ENCODE peak calls at places on chromosomes 3 and 15, in ten cellular contexts. One of them, this sample, is unnamed.

GRCh38 chr3:37986479-37987314 is 3.9 kb upstream of the VILL start:
- DNase-seq in A673: no peak
- DNase-seq in psoas muscle: no peak
- DNase-seq in endodermal cell: peak; percentile 86
- DNase-seq in sigmoid colon: peak; percentile 46
- DNase-seq in PC-3: peak; percentile 86
- DNase-seq in transverse colon: peak; percentile 93
- DNase-seq in fibroblast of lung: no peak
- DNase-seq in prostate gland: peak; percentile 91
- DNase-seq in spleen: peak; percentile 61
- DNase-seq in this sample: no peak

GRCh38 chr3:177211503-177212277 is 14.4 kb upstream of the TBL1XR1 start:
- DNase-seq in spleen: no peak
- DNase-seq in psoas muscle: no peak
- DNase-seq in fibroblast of lung: no peak
- DNase-seq in sigmoid colon: no peak
- DNase-seq in transverse colon: peak; percentile 88
- DNase-seq in PC-3: peak; percentile 48
- DNase-seq in A673: peak; percentile 88
- DNase-seq in prostate gland: peak; percentile 83
- DNase-seq in endodermal cell: no peak
- DNase-seq in this sample: no peak

GRCh38 chr3:101414121-101414520 is 93.7 kb upstream of the IMPG2 start:
- DNase-seq in transverse colon: no peak
- DNase-seq in A673: no peak
- DNase-seq in spleen: no peak
- DNase-seq in fibroblast of lung: no peak
- DNase-seq in PC-3: no peak
- DNase-seq in psoas muscle: no peak
- DNase-seq in endodermal cell: no peak
- DNase-seq in prostate gland: no peak
- DNase-seq in sigmoid colon: no peak
- DNase-seq in this sample: peak; percentile 2

GRCh38 chr3:12560505-12561188 is 3.8 kb downstream of the MKRN2 start:
- DNase-seq in sigmoid colon: no peak
- DNase-seq in psoas muscle: no peak
- DNase-seq in endodermal cell: no peak
- DNase-seq in transverse colon: no peak
- DNase-seq in prostate gland: no peak
- DNase-seq in A673: no peak
- DNase-seq in PC-3: no peak
- DNase-seq in fibroblast of lung: no peak
- DNase-seq in spleen: no peak
- DNase-seq in this sample: no peak

GRCh38 chr15:28933710-28934445 is 48.1 kb downstream of the APBA2 start:
- DNase-seq in fibroblast of lung: peak; percentile 37
- DNase-seq in PC-3: no peak
- DNase-seq in A673: no peak
- DNase-seq in sigmoid colon: peak; percentile 45
- DNase-seq in endodermal cell: no peak
- DNase-seq in prostate gland: no peak
- DNase-seq in spleen: peak; percentile 67
- DNase-seq in psoas muscle: no peak
- DNase-seq in transverse colon: no peak
- DNase-seq in this sample: no peak

GRCh38 chr3:32630266-32630665 is 54.7 kb upstream of the CNOT10 start:
- DNase-seq in endodermal cell: no peak
- DNase-seq in fibroblast of lung: no peak
- DNase-seq in transverse colon: no peak
- DNase-seq in sigmoid colon: no peak
- DNase-seq in A673: no peak
- DNase-seq in spleen: no peak
- DNase-seq in PC-3: peak; percentile 82
- DNase-seq in prostate gland: no peak
- DNase-seq in psoas muscle: no peak
- DNase-seq in this sample: no peak

GRCh38 chr3:68988740-68989139 is 24.7 kb downstream of the EOGT start:
- DNase-seq in PC-3: no peak
- DNase-seq in fibroblast of lung: peak; percentile 69
- DNase-seq in transverse colon: no peak
- DNase-seq in spleen: no peak
- DNase-seq in sigmoid colon: no peak
- DNase-seq in A673: no peak
- DNase-seq in prostate gland: no peak
- DNase-seq in endodermal cell: no peak
- DNase-seq in psoas muscle: no peak
- DNase-seq in this sample: no peak

GRCh38 chr3:8656240-8656639 is 11.6 kb upstream of the SSUH2 start:
- DNase-seq in prostate gland: no peak
- DNase-seq in transverse colon: no peak
- DNase-seq in sigmoid colon: no peak
- DNase-seq in A673: no peak
- DNase-seq in fibroblast of lung: no peak
- DNase-seq in PC-3: no peak
- DNase-seq in psoas muscle: no peak
- DNase-seq in spleen: peak; percentile 23
- DNase-seq in endodermal cell: peak; percentile 34
- DNase-seq in this sample: no peak

GRCh38 chr15:23866832-23867231 is 179.7 kb upstream of the NDN start:
- DNase-seq in endodermal cell: no peak
- DNase-seq in transverse colon: no peak
- DNase-seq in spleen: no peak
- DNase-seq in fibroblast of lung: no peak
- DNase-seq in sigmoid colon: no peak
- DNase-seq in psoas muscle: no peak
- DNase-seq in A673: peak; percentile 12
- DNase-seq in PC-3: peak; percentile 41
- DNase-seq in prostate gland: no peak
- DNase-seq in this sample: no peak

GRCh38 chr3:44988073-44988472 is 12.0 kb downstream of the EXOSC7 start:
- DNase-seq in spleen: no peak
- DNase-seq in PC-3: peak; percentile 50
- DNase-seq in prostate gland: no peak
- DNase-seq in sigmoid colon: no peak
- DNase-seq in psoas muscle: no peak
- DNase-seq in endodermal cell: no peak
- DNase-seq in transverse colon: no peak
- DNase-seq in fibroblast of lung: no peak
- DNase-seq in A673: peak; percentile 43
- DNase-seq in this sample: no peak

GRCh38 chr3:49966233-49966942 is 26.4 kb downstream of the RBM6 start:
- DNase-seq in spleen: no peak
- DNase-seq in PC-3: peak; percentile 14
- DNase-seq in A673: no peak
- DNase-seq in endodermal cell: no peak
- DNase-seq in fibroblast of lung: peak; percentile 38
- DNase-seq in sigmoid colon: no peak
- DNase-seq in transverse colon: no peak
- DNase-seq in prostate gland: no peak
- DNase-seq in psoas muscle: no peak
- DNase-seq in this sample: no peak

GRCh38 chr15:29143909-29144308 is 125.7 kb downstream of the NSMCE3 start:
- DNase-seq in sigmoid colon: no peak
- DNase-seq in fibroblast of lung: peak; percentile 92
- DNase-seq in A673: peak; percentile 11
- DNase-seq in psoas muscle: no peak
- DNase-seq in endodermal cell: no peak
- DNase-seq in transverse colon: no peak
- DNase-seq in PC-3: peak; percentile 51
- DNase-seq in prostate gland: no peak
- DNase-seq in spleen: no peak
- DNase-seq in this sample: no peak

GRCh38 chr3:158791259-158791920 is 10.5 kb upstream of the MFSD1 start:
- DNase-seq in sigmoid colon: no peak
- DNase-seq in spleen: no peak
- DNase-seq in transverse colon: no peak
- DNase-seq in PC-3: peak; percentile 78
- DNase-seq in A673: peak; percentile 83
- DNase-seq in prostate gland: no peak
- DNase-seq in psoas muscle: no peak
- DNase-seq in fibroblast of lung: peak; percentile 83
- DNase-seq in endodermal cell: no peak
- DNase-seq in this sample: peak; percentile 10

GRCh38 chr3:32237670-32238026 is 832 bp upstream of the CMTM8 start:
- DNase-seq in spleen: no peak
- DNase-seq in sigmoid colon: no peak
- DNase-seq in PC-3: no peak
- DNase-seq in psoas muscle: no peak
- DNase-seq in prostate gland: no peak
- DNase-seq in fibroblast of lung: no peak
- DNase-seq in transverse colon: no peak
- DNase-seq in A673: no peak
- DNase-seq in endodermal cell: no peak
- DNase-seq in this sample: no peak

GRCh38 chr15:100918034-100918689 is 995 bp upstream of the LRRK1 start:
- DNase-seq in A673: peak; percentile 89
- DNase-seq in fibroblast of lung: peak; percentile 69
- DNase-seq in transverse colon: peak; percentile 90
- DNase-seq in PC-3: peak; percentile 89
- DNase-seq in psoas muscle: peak; percentile 89
- DNase-seq in spleen: peak; percentile 97
- DNase-seq in endodermal cell: peak; percentile 96
- DNase-seq in prostate gland: peak; percentile 83
- DNase-seq in sigmoid colon: peak; percentile 90
- DNase-seq in this sample: peak; percentile 85

GRCh38 chr3:198071602-198072285 is 111.7 kb downstream of the LMLN start:
- DNase-seq in endodermal cell: peak; percentile 89
- DNase-seq in A673: peak; percentile 56
- DNase-seq in transverse colon: no peak
- DNase-seq in fibroblast of lung: peak; percentile 99
- DNase-seq in spleen: no peak
- DNase-seq in psoas muscle: no peak
- DNase-seq in prostate gland: no peak
- DNase-seq in PC-3: peak; percentile 84
- DNase-seq in sigmoid colon: no peak
- DNase-seq in this sample: no peak

DNA sequence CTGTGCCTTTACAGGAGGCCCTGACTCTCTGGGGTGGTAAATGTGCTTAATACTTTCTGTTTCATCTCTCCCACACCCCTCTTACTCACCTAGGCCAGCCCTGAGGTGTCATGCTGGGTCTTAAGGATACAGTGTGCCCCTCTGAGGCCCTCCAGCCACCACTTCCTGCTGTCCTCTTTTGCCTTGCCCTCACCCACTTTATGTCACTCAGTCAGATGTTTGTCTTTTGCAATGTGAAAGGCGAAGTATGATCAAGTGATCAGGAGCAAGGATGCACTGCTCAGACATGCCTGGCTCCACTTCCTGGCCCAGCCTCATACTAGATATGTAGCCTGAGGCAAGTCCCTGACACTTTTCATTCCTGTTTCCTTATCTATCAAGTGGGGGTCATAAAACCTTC is 339.0 kb upstream of the NR2E3 start:
- DNase-seq in psoas muscle: no peak
- DNase-seq in PC-3: peak; percentile 35
- DNase-seq in A673: no peak
- DNase-seq in fibroblast of lung: no peak
- DNase-seq in prostate gland: peak; percentile 48
- DNase-seq in spleen: no peak
- DNase-seq in transverse colon: no peak
- DNase-seq in sigmoid colon: no peak
- DNase-seq in endodermal cell: no peak
- DNase-seq in this sample: no peak
- H3K27ac ChIP-seq in psoas muscle: no peak overlapping the region
- H3K27ac ChIP-seq in PC-3: no peak overlapping the region
- H3K27ac ChIP-seq in A673: no peak overlapping the region
- H3K27ac ChIP-seq in fibroblast of lung: no peak overlapping the region
- H3K27ac ChIP-seq in prostate gland: peak overlapping the region; percentile 12
- H3K27ac ChIP-seq in spleen: no peak overlapping the region
- H3K27ac ChIP-seq in transverse colon: no peak overlapping the region
- H3K27ac ChIP-seq in sigmoid colon: no peak overlapping the region
- H3K27ac ChIP-seq in endodermal cell: no peak overlapping the region
- H3K27ac ChIP-seq in this sample: no peak overlapping the region

GRCh38 chr3:17431004-17431403 is 311.4 kb downstream of the TBC1D5 start:
- DNase-seq in transverse colon: no peak
- DNase-seq in sigmoid colon: no peak
- DNase-seq in fibroblast of lung: peak; percentile 33
- DNase-seq in spleen: no peak
- DNase-seq in A673: peak; percentile 43
- DNase-seq in PC-3: peak; percentile 68
- DNase-seq in endodermal cell: no peak
- DNase-seq in prostate gland: no peak
- DNase-seq in psoas muscle: no peak
- DNase-seq in this sample: no peak
- TF ChIP-seq CTCF in transverse colon: peak; percentile 38
- TF ChIP-seq CTCF in sigmoid colon: peak; percentile 33
- TF ChIP-seq CTCF in fibroblast of lung: peak; percentile 45
- TF ChIP-seq CTCF in spleen: peak; percentile 49
- TF ChIP-seq CTCF in A673: peak; percentile 63
- TF ChIP-seq CTCF in PC-3: peak; percentile 62
- TF ChIP-seq CTCF in endodermal cell: peak; percentile 75
- TF ChIP-seq CTCF in prostate gland: no peak
- TF ChIP-seq CTCF in psoas muscle: peak; percentile 55
- TF ChIP-seq CTCF in this sample: peak; percentile 52

DNA sequence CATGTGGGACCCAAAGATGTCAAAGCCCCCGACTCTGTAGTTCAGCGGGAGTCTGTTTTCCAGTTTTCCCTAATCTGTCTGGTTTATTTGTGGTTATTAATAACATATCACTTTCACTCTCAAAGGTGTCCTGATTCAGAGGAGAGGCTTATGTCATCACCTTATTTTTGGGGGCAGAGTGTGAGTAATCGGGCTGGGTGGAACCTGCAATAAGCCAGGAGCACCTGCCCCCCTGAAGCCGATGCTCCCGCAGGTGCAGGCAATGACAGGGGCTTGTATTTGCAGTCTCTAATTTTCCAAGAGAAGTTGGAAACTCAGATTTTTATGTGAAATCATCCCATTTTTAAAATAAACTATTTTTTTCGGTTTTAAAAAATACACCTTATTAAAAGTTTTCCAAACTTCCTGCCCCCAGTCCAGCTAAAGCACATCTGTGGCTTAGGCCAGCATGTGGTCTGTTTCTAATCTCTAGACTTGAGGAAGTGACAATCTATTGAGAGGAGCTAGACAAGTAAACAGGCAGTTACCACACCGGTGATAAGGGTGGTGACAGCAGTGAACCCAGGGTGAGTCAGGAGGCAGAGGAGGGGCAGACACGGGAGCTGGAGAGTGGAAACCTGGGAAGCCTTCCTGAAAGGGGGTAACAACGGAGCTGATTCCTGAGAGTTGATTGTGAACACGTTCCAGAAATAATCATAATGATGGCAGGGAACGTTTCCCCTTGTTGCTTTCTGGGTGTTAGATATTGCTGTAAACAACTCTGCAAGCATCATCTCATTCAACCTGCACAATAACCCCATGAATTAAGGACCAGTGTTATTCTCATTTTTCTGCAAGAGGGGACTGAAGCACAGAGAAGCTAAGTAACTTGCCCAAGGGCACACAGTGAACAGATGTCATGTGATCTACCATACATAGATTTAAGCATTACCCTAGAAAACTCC is 37.3 kb downstream of the BHLHE40 start:
- DNase-seq in psoas muscle: no peak
- DNase-seq in A673: no peak
- DNase-seq in fibroblast of lung: peak; percentile 79
- DNase-seq in prostate gland: no peak
- DNase-seq in transverse colon: peak; percentile 78
- DNase-seq in sigmoid colon: no peak
- DNase-seq in spleen: peak; percentile 83
- DNase-seq in endodermal cell: peak; percentile 82
- DNase-seq in PC-3: peak; percentile 75
- DNase-seq in this sample: no peak
- H3K4me1 ChIP-seq in psoas muscle: peaks cover 18% of the 10 kb centered on the region
- H3K4me1 ChIP-seq in A673: no peaks in the 10 kb centered on the region
- H3K4me1 ChIP-seq in fibroblast of lung: peaks cover 11% of the 10 kb centered on the region
- H3K4me1 ChIP-seq in prostate gland: no peaks in the 10 kb centered on the region
- H3K4me1 ChIP-seq in transverse colon: peaks cover 8% of the 10 kb centered on the region
- H3K4me1 ChIP-seq in sigmoid colon: peaks cover 8% of the 10 kb centered on the region
- H3K4me1 ChIP-seq in spleen: peaks cover 28% of the 10 kb centered on the region
- H3K4me1 ChIP-seq in endodermal cell: peaks cover 18% of the 10 kb centered on the region
- H3K4me1 ChIP-seq in PC-3: peaks cover 58% of the 10 kb centered on the region
- H3K4me1 ChIP-seq in this sample: peaks cover 8% of the 10 kb centered on the region

GRCh38 chr3:133949438-133949837 is 53.8 kb upstream of the RAB6B start:
- DNase-seq in prostate gland: no peak
- DNase-seq in transverse colon: no peak
- DNase-seq in spleen: peak; percentile 22
- DNase-seq in A673: peak; percentile 66
- DNase-seq in endodermal cell: peak; percentile 80
- DNase-seq in PC-3: no peak
- DNase-seq in fibroblast of lung: peak; percentile 36
- DNase-seq in sigmoid colon: no peak
- DNase-seq in psoas muscle: no peak
- DNase-seq in this sample: no peak
- H3K27ac ChIP-seq in prostate gland: no peak overlapping the region
- H3K27ac ChIP-seq in transverse colon: no peak overlapping the region
- H3K27ac ChIP-seq in spleen: peak overlapping the region; percentile 4
- H3K27ac ChIP-seq in A673: no peak overlapping the region
- H3K27ac ChIP-seq in endodermal cell: no peak overlapping the region
- H3K27ac ChIP-seq in PC-3: no peak overlapping the region
- H3K27ac ChIP-seq in fibroblast of lung: no peak overlapping the region
- H3K27ac ChIP-seq in sigmoid colon: no peak overlapping the region
- H3K27ac ChIP-seq in psoas muscle: no peak overlapping the region
- H3K27ac ChIP-seq in this sample: no peak overlapping the region

This sample was measured in thyroid gland.